ENCODE peak calls at places on chromosomes 6 and 20, in six cellular contexts. L, N, X, Q, B and G are unnamed samples.

GRCh38 chr20:63957004-63957689 is 931 bp upstream of the UCKL1 start:
- DNase-seq in L (peak), N (no peak), X (peak), Q (peak), B (no peak), G (peak)

GRCh38 chr6:125294036-125294435 is 7.7 kb downstream of the HDDC2 start:
- DNase-seq in L (no peak), N (no peak), X (no peak), Q (no peak), B (no peak), G (no peak)

GRCh38 chr6:161373905-161374451 is 100.1 kb upstream of the AGPAT4 start:
- DNase-seq in L (peak), N (no peak), X (peak), Q (peak), B (peak), G (peak)

GRCh38 chr6:134315974-134316391 is 1.9 kb downstream of the SGK1 start:
- DNase-seq in L (no peak), N (no peak), X (no peak), Q (no peak), B (no peak), G (no peak)

GRCh38 chr6:54655162-54655561 is 191.4 kb upstream of the FAM83B start:
- DNase-seq in L (no peak), N (no peak), X (no peak), Q (no peak), B (no peak), G (no peak)

GRCh38 chr6:139881728-139882211 is 507.3 kb upstream of the CITED2 start:
- DNase-seq in L (no peak), N (peak), X (no peak), Q (peak), B (no peak), G (no peak)

GRCh38 chr6:45439861-45440388 is 62.2 kb upstream of the SUPT3H start:
- DNase-seq in L (no peak), N (no peak), X (no peak), Q (no peak), B (no peak), G (no peak)

GRCh38 chr6:71599366-71599765 is 287.0 kb upstream of the RIMS1 start:
- DNase-seq in L (no peak), N (no peak), X (no peak), Q (no peak), B (no peak), G (no peak)

GRCh38 chr6:70725817-70726413 is 58.2 kb downstream of the SMAP1 start:
- DNase-seq in L (no peak), N (no peak), X (no peak), Q (no peak), B (no peak), G (no peak)

GRCh38 chr6:150907385-150907784 is 41.9 kb downstream of the MTHFD1L start:
- DNase-seq in L (no peak), N (no peak), X (no peak), Q (no peak), B (no peak), G (no peak)

GRCh38 chr6:167245586-167245985 is 45.5 kb upstream of the UNC93A start:
- DNase-seq in L (no peak), N (no peak), X (no peak), Q (no peak), B (no peak), G (no peak)

GRCh38 chr20:1533059-1533458 is 24.4 kb downstream of the SIRPD start:
- DNase-seq in L (no peak), N (no peak), X (no peak), Q (no peak), B (no peak), G (no peak)